ENCODE peak calls at places on chromosomes 12 and 14, in five cellular contexts. Q, D, Z, P and O are unnamed samples.

GRCh38 chr12:116319316-116319715 is 41.8 kb upstream of the MED13L start:
- DNase-seq in Z (peak), D (no peak), Q (no peak), P (no peak), O (no peak)

GRCh38 chr12:63862187-63863107 is 17.9 kb downstream of the SRGAP1 start:
- DNase-seq in P (no peak), D (no peak), Z (no peak), Q (no peak), O (no peak)

GRCh38 chr14:51823706-51824105 is 36.7 kb upstream of the GNG2 start:
- DNase-seq in Z (peak), D (no peak), P (no peak), Q (no peak), O (no peak)

GRCh38 chr14:94025720-94026119 is 420 bp upstream of the OTUB2 start:
- DNase-seq in P (no peak), D (no peak), Q (no peak), Z (no peak), O (no peak)

GRCh38 chr14:63342381-63342780 is 23.6 kb upstream of the GPHB5 start:
- DNase-seq in P (no peak), Z (peak), D (no peak), Q (no peak), O (no peak)

GRCh38 chr12:115810166-115810565 is 467.3 kb downstream of the MED13L start:
- DNase-seq in P (no peak), D (no peak), Z (peak), Q (no peak), O (no peak)

GRCh38 chr14:95068091-95068490 is 89.2 kb downstream of the DICER1 start:
- DNase-seq in D (no peak), Z (no peak), P (no peak), Q (no peak), O (no peak)

GRCh38 chr14:72611506-72611905 is 282.4 kb downstream of the DPF3 start:
- DNase-seq in Q (no peak), Z (no peak), P (no peak), D (no peak), O (no peak)

GRCh38 chr14:105881021-105881930 is 354.9 kb downstream of the TMEM121 start:
- DNase-seq in Q (no peak), P (no peak), Z (no peak), D (peak), O (peak)

GRCh38 chr14:101467181-101467926 is 93.9 kb upstream of the DIO3 start:
- DNase-seq in D (no peak), P (no peak), Z (no peak), Q (no peak), O (no peak)